ENCODE peak calls at places on chromosomes 7 and 10, in seven cellular contexts. One of them, this sample, is unnamed.

GRCh38 chr7:1601956-1602355 is 32.1 kb upstream of the PSMG3 start:
- DNase-seq in retina: no peak
- DNase-seq in NCI-H345: no peak
- DNase-seq in fibroblast of the aortic adventitia: no peak
- DNase-seq in NCI-H748 treated with DMSO at 0.1 percent for 48 hours: no peak
- DNase-seq in left cardiac atrium: no peak
- DNase-seq in T-helper 9 cell: no peak
- DNase-seq in this sample: no peak

GRCh38 chr7:117538053-117538452 is 58.2 kb downstream of the CFTR start:
- DNase-seq in retina: no peak
- DNase-seq in NCI-H345: no peak
- DNase-seq in fibroblast of the aortic adventitia: no peak
- DNase-seq in NCI-H748 treated with DMSO at 0.1 percent for 48 hours: no peak
- DNase-seq in left cardiac atrium: no peak
- DNase-seq in T-helper 9 cell: no peak
- DNase-seq in this sample: no peak

GRCh38 chr7:130900471-130901076 is 166.6 kb upstream of the KLF14 start:
- DNase-seq in retina: no peak
- DNase-seq in NCI-H345: no peak
- DNase-seq in fibroblast of the aortic adventitia: no peak
- DNase-seq in NCI-H748 treated with DMSO at 0.1 percent for 48 hours: no peak
- DNase-seq in left cardiac atrium: no peak
- DNase-seq in T-helper 9 cell: no peak
- DNase-seq in this sample: no peak

GRCh38 chr10:932589-932988 is 1.1 kb upstream of the LARP4B start:
- DNase-seq in retina: no peak
- DNase-seq in NCI-H345: no peak
- DNase-seq in fibroblast of the aortic adventitia: no peak
- DNase-seq in NCI-H748 treated with DMSO at 0.1 percent for 48 hours: no peak
- DNase-seq in left cardiac atrium: peak
- DNase-seq in T-helper 9 cell: no peak
- DNase-seq in this sample: peak

GRCh38 chr10:27529010-27529783 is 25.1 kb downstream of the RAB18 start:
- DNase-seq in retina: no peak
- DNase-seq in NCI-H345: no peak
- DNase-seq in fibroblast of the aortic adventitia: peak
- DNase-seq in NCI-H748 treated with DMSO at 0.1 percent for 48 hours: no peak
- DNase-seq in left cardiac atrium: no peak
- DNase-seq in T-helper 9 cell: no peak
- DNase-seq in this sample: no peak

GRCh38 chr10:26556756-26557640 is 118.9 kb downstream of the APBB1IP start:
- DNase-seq in retina: peak
- DNase-seq in NCI-H345: peak
- DNase-seq in fibroblast of the aortic adventitia: peak
- DNase-seq in NCI-H748 treated with DMSO at 0.1 percent for 48 hours: peak
- DNase-seq in left cardiac atrium: no peak
- DNase-seq in T-helper 9 cell: no peak
- DNase-seq in this sample: no peak

GRCh38 chr10:110502851-110503301 is 5.2 kb downstream of the DUSP5 start:
- DNase-seq in retina: no peak
- DNase-seq in NCI-H345: no peak
- DNase-seq in fibroblast of the aortic adventitia: peak
- DNase-seq in NCI-H748 treated with DMSO at 0.1 percent for 48 hours: no peak
- DNase-seq in left cardiac atrium: peak
- DNase-seq in T-helper 9 cell: no peak
- DNase-seq in this sample: peak

GRCh38 chr10:4254101-4254994 is 469.3 kb upstream of the KLF6 start:
- DNase-seq in retina: no peak
- DNase-seq in NCI-H345: no peak
- DNase-seq in fibroblast of the aortic adventitia: peak
- DNase-seq in NCI-H748 treated with DMSO at 0.1 percent for 48 hours: no peak
- DNase-seq in left cardiac atrium: no peak
- DNase-seq in T-helper 9 cell: no peak
- DNase-seq in this sample: no peak

GRCh38 chr7:150322114-150322832 is 882 bp upstream of the LRRC61 start:
- DNase-seq in retina: no peak
- DNase-seq in NCI-H345: no peak
- DNase-seq in fibroblast of the aortic adventitia: no peak
- DNase-seq in NCI-H748 treated with DMSO at 0.1 percent for 48 hours: no peak
- DNase-seq in left cardiac atrium: no peak
- DNase-seq in T-helper 9 cell: no peak
- DNase-seq in this sample: no peak

GRCh38 chr10:35635576-35635975 is 6.5 kb downstream of the FZD8 start:
- DNase-seq in retina: peak
- DNase-seq in NCI-H345: peak
- DNase-seq in fibroblast of the aortic adventitia: peak
- DNase-seq in NCI-H748 treated with DMSO at 0.1 percent for 48 hours: peak
- DNase-seq in left cardiac atrium: no peak
- DNase-seq in T-helper 9 cell: peak
- DNase-seq in this sample: no peak

GRCh38 chr7:47571355-47572100 is 10.4 kb downstream of the TNS3 start:
- DNase-seq in retina: peak
- DNase-seq in NCI-H345: peak
- DNase-seq in fibroblast of the aortic adventitia: peak
- DNase-seq in NCI-H748 treated with DMSO at 0.1 percent for 48 hours: no peak
- DNase-seq in left cardiac atrium: peak
- DNase-seq in T-helper 9 cell: no peak
- DNase-seq in this sample: peak

GRCh38 chr10:94963901-94964300 is 25.4 kb downstream of the CYP2C9 start:
- DNase-seq in retina: peak
- DNase-seq in NCI-H345: peak
- DNase-seq in fibroblast of the aortic adventitia: peak
- DNase-seq in NCI-H748 treated with DMSO at 0.1 percent for 48 hours: peak
- DNase-seq in left cardiac atrium: no peak
- DNase-seq in T-helper 9 cell: no peak
- DNase-seq in this sample: no peak

GRCh38 chr10:50316695-50317648 is 65.7 kb upstream of the ASAH2 start:
- DNase-seq in retina: no peak
- DNase-seq in NCI-H345: no peak
- DNase-seq in fibroblast of the aortic adventitia: no peak
- DNase-seq in NCI-H748 treated with DMSO at 0.1 percent for 48 hours: no peak
- DNase-seq in left cardiac atrium: no peak
- DNase-seq in T-helper 9 cell: no peak
- DNase-seq in this sample: no peak

GRCh38 chr7:124432009-124432578 is 333.5 kb downstream of the GPR37 start:
- DNase-seq in retina: no peak
- DNase-seq in NCI-H345: no peak
- DNase-seq in fibroblast of the aortic adventitia: no peak
- DNase-seq in NCI-H748 treated with DMSO at 0.1 percent for 48 hours: no peak
- DNase-seq in left cardiac atrium: no peak
- DNase-seq in T-helper 9 cell: no peak
- DNase-seq in this sample: no peak

GRCh38 chr7:13259908-13260307 is 572.5 kb downstream of the ARL4A start:
- DNase-seq in retina: no peak
- DNase-seq in NCI-H345: no peak
- DNase-seq in fibroblast of the aortic adventitia: no peak
- DNase-seq in NCI-H748 treated with DMSO at 0.1 percent for 48 hours: no peak
- DNase-seq in left cardiac atrium: no peak
- DNase-seq in T-helper 9 cell: no peak
- DNase-seq in this sample: no peak

GRCh38 chr7:136294977-136295376 is 317.8 kb upstream of the MTPN start:
- DNase-seq in retina: no peak
- DNase-seq in NCI-H345: no peak
- DNase-seq in fibroblast of the aortic adventitia: no peak
- DNase-seq in NCI-H748 treated with DMSO at 0.1 percent for 48 hours: no peak
- DNase-seq in left cardiac atrium: no peak
- DNase-seq in T-helper 9 cell: no peak
- DNase-seq in this sample: no peak

GRCh38 chr7:142556745-142557144 is 192.5 kb upstream of the PRSS1 start:
- DNase-seq in retina: no peak
- DNase-seq in NCI-H345: no peak
- DNase-seq in fibroblast of the aortic adventitia: peak
- DNase-seq in NCI-H748 treated with DMSO at 0.1 percent for 48 hours: no peak
- DNase-seq in left cardiac atrium: peak
- DNase-seq in T-helper 9 cell: no peak
- DNase-seq in this sample: peak

GRCh38 chr7:82017334-82017943 is 247.6 kb upstream of the HGF start:
- DNase-seq in retina: no peak
- DNase-seq in NCI-H345: peak
- DNase-seq in fibroblast of the aortic adventitia: peak
- DNase-seq in NCI-H748 treated with DMSO at 0.1 percent for 48 hours: no peak
- DNase-seq in left cardiac atrium: no peak
- DNase-seq in T-helper 9 cell: no peak
- DNase-seq in this sample: no peak

GRCh38 chr7:115951547-115951946 is 79.0 kb downstream of the TFEC start:
- DNase-seq in retina: no peak
- DNase-seq in NCI-H345: no peak
- DNase-seq in fibroblast of the aortic adventitia: no peak
- DNase-seq in NCI-H748 treated with DMSO at 0.1 percent for 48 hours: no peak
- DNase-seq in left cardiac atrium: no peak
- DNase-seq in T-helper 9 cell: no peak
- DNase-seq in this sample: no peak

GRCh38 chr7:128893251-128894100 is 17.0 kb downstream of the KCP start:
- DNase-seq in retina: no peak
- DNase-seq in NCI-H345: no peak
- DNase-seq in fibroblast of the aortic adventitia: no peak
- DNase-seq in NCI-H748 treated with DMSO at 0.1 percent for 48 hours: no peak
- DNase-seq in left cardiac atrium: peak
- DNase-seq in T-helper 9 cell: no peak
- DNase-seq in this sample: peak

GRCh38 chr7:47350425-47350824 is 231.5 kb downstream of the TNS3 start:
- DNase-seq in retina: no peak
- DNase-seq in NCI-H345: no peak
- DNase-seq in fibroblast of the aortic adventitia: no peak
- DNase-seq in NCI-H748 treated with DMSO at 0.1 percent for 48 hours: no peak
- DNase-seq in left cardiac atrium: no peak
- DNase-seq in T-helper 9 cell: no peak
- DNase-seq in this sample: no peak

GRCh38 chr7:123210986-123211385 is 11.2 kb upstream of the SLC13A1 start:
- DNase-seq in retina: no peak
- DNase-seq in NCI-H345: no peak
- DNase-seq in fibroblast of the aortic adventitia: no peak
- DNase-seq in NCI-H748 treated with DMSO at 0.1 percent for 48 hours: no peak
- DNase-seq in left cardiac atrium: no peak
- DNase-seq in T-helper 9 cell: no peak
- DNase-seq in this sample: no peak

GRCh38 chr10:24721254-24722106 is 2.2 kb downstream of the ARHGAP21 start:
- DNase-seq in retina: peak
- DNase-seq in NCI-H345: no peak
- DNase-seq in fibroblast of the aortic adventitia: peak
- DNase-seq in NCI-H748 treated with DMSO at 0.1 percent for 48 hours: no peak
- DNase-seq in left cardiac atrium: peak
- DNase-seq in T-helper 9 cell: no peak
- DNase-seq in this sample: peak

GRCh38 chr7:106484562-106484961 is 176.4 kb downstream of the CCDC71L start:
- DNase-seq in retina: no peak
- DNase-seq in NCI-H345: no peak
- DNase-seq in fibroblast of the aortic adventitia: peak
- DNase-seq in NCI-H748 treated with DMSO at 0.1 percent for 48 hours: no peak
- DNase-seq in left cardiac atrium: no peak
- DNase-seq in T-helper 9 cell: no peak
- DNase-seq in this sample: no peak

GRCh38 chr10:110456523-110457091 is 41.1 kb upstream of the DUSP5 start:
- DNase-seq in retina: no peak
- DNase-seq in NCI-H345: no peak
- DNase-seq in fibroblast of the aortic adventitia: peak
- DNase-seq in NCI-H748 treated with DMSO at 0.1 percent for 48 hours: no peak
- DNase-seq in left cardiac atrium: peak
- DNase-seq in T-helper 9 cell: no peak
- DNase-seq in this sample: no peak

GRCh38 chr7:47663239-47663638 is 81.3 kb upstream of the TNS3 start:
- DNase-seq in retina: no peak
- DNase-seq in NCI-H345: no peak
- DNase-seq in fibroblast of the aortic adventitia: no peak
- DNase-seq in NCI-H748 treated with DMSO at 0.1 percent for 48 hours: no peak
- DNase-seq in left cardiac atrium: no peak
- DNase-seq in T-helper 9 cell: no peak
- DNase-seq in this sample: no peak

GRCh38 chr7:29080803-29081202 is 65.5 kb downstream of the CPVL start:
- DNase-seq in retina: no peak
- DNase-seq in NCI-H345: peak
- DNase-seq in fibroblast of the aortic adventitia: no peak
- DNase-seq in NCI-H748 treated with DMSO at 0.1 percent for 48 hours: no peak
- DNase-seq in left cardiac atrium: no peak
- DNase-seq in T-helper 9 cell: no peak
- DNase-seq in this sample: no peak

GRCh38 chr7:33300131-33300530 is 170.8 kb downstream of the BBS9 start:
- DNase-seq in retina: no peak
- DNase-seq in NCI-H345: no peak
- DNase-seq in fibroblast of the aortic adventitia: peak
- DNase-seq in NCI-H748 treated with DMSO at 0.1 percent for 48 hours: no peak
- DNase-seq in left cardiac atrium: no peak
- DNase-seq in T-helper 9 cell: no peak
- DNase-seq in this sample: no peak

GRCh38 chr10:48608279-48608681 is 3.4 kb upstream of the ARHGAP22 start:
- DNase-seq in retina: no peak
- DNase-seq in NCI-H345: peak
- DNase-seq in fibroblast of the aortic adventitia: no peak
- DNase-seq in NCI-H748 treated with DMSO at 0.1 percent for 48 hours: peak
- DNase-seq in left cardiac atrium: no peak
- DNase-seq in T-helper 9 cell: peak
- DNase-seq in this sample: no peak

GRCh38 chr7:123628829-123629228 is 26.8 kb upstream of the LMOD2 start:
- DNase-seq in retina: no peak
- DNase-seq in NCI-H345: no peak
- DNase-seq in fibroblast of the aortic adventitia: no peak
- DNase-seq in NCI-H748 treated with DMSO at 0.1 percent for 48 hours: no peak
- DNase-seq in left cardiac atrium: no peak
- DNase-seq in T-helper 9 cell: no peak
- DNase-seq in this sample: no peak

GRCh38 chr7:22564511-22565045 is 64.6 kb upstream of the STEAP1B start:
- DNase-seq in retina: no peak
- DNase-seq in NCI-H345: no peak
- DNase-seq in fibroblast of the aortic adventitia: peak
- DNase-seq in NCI-H748 treated with DMSO at 0.1 percent for 48 hours: no peak
- DNase-seq in left cardiac atrium: peak
- DNase-seq in T-helper 9 cell: no peak
- DNase-seq in this sample: peak

GRCh38 chr10:78194539-78195402 is 161.1 kb downstream of the RPS24 start:
- DNase-seq in retina: no peak
- DNase-seq in NCI-H345: peak
- DNase-seq in fibroblast of the aortic adventitia: peak
- DNase-seq in NCI-H748 treated with DMSO at 0.1 percent for 48 hours: no peak
- DNase-seq in left cardiac atrium: no peak
- DNase-seq in T-helper 9 cell: no peak
- DNase-seq in this sample: no peak

GRCh38 chr10:21518629-21519321 is 6.7 kb downstream of the SKIDA1 start:
- DNase-seq in retina: peak
- DNase-seq in NCI-H345: no peak
- DNase-seq in fibroblast of the aortic adventitia: peak
- DNase-seq in NCI-H748 treated with DMSO at 0.1 percent for 48 hours: no peak
- DNase-seq in left cardiac atrium: peak
- DNase-seq in T-helper 9 cell: no peak
- DNase-seq in this sample: no peak

GRCh38 chr10:81873932-81874816 is 820 bp upstream of the NRG3 start:
- DNase-seq in retina: peak
- DNase-seq in NCI-H345: peak
- DNase-seq in fibroblast of the aortic adventitia: no peak
- DNase-seq in NCI-H748 treated with DMSO at 0.1 percent for 48 hours: peak
- DNase-seq in left cardiac atrium: peak
- DNase-seq in T-helper 9 cell: no peak
- DNase-seq in this sample: peak

GRCh38 chr7:142776206-142776844 is 5.6 kb downstream of the PRSS2 start:
- DNase-seq in retina: no peak
- DNase-seq in NCI-H345: no peak
- DNase-seq in fibroblast of the aortic adventitia: peak
- DNase-seq in NCI-H748 treated with DMSO at 0.1 percent for 48 hours: no peak
- DNase-seq in left cardiac atrium: peak
- DNase-seq in T-helper 9 cell: no peak
- DNase-seq in this sample: no peak

GRCh38 chr7:137325927-137326326 is 17.6 kb downstream of the PTN start:
- DNase-seq in retina: no peak
- DNase-seq in NCI-H345: peak
- DNase-seq in fibroblast of the aortic adventitia: no peak
- DNase-seq in NCI-H748 treated with DMSO at 0.1 percent for 48 hours: no peak
- DNase-seq in left cardiac atrium: no peak
- DNase-seq in T-helper 9 cell: no peak
- DNase-seq in this sample: no peak

GRCh38 chr7:70523626-70524351 is 608.2 kb upstream of the GALNT17 start:
- DNase-seq in retina: no peak
- DNase-seq in NCI-H345: no peak
- DNase-seq in fibroblast of the aortic adventitia: no peak
- DNase-seq in NCI-H748 treated with DMSO at 0.1 percent for 48 hours: no peak
- DNase-seq in left cardiac atrium: no peak
- DNase-seq in T-helper 9 cell: no peak
- DNase-seq in this sample: no peak

GRCh38 chr7:11540271-11540761 is 291.7 kb downstream of the THSD7A start:
- DNase-seq in retina: peak
- DNase-seq in NCI-H345: no peak
- DNase-seq in fibroblast of the aortic adventitia: peak
- DNase-seq in NCI-H748 treated with DMSO at 0.1 percent for 48 hours: no peak
- DNase-seq in left cardiac atrium: no peak
- DNase-seq in T-helper 9 cell: no peak
- DNase-seq in this sample: no peak

This sample was measured in Right ventricle myocardium superior.